ENCODE peak calls at places on chromosomes 11 and 22, in five cellular contexts. M is mesenchymal stem cell, Q is H9, K is IMR-90, W is H1. F is an unnamed sample.

GRCh38 chr11:113647856-113648255 is 58.3 kb downstream of the TMPRSS5 start:
- DNase-seq in W (no peak), M (no peak), Q (no peak), K (no peak), F (no peak)

GRCh38 chr22:38844661-38845367 is 986 bp upstream of the NPTXR start:
- DNase-seq in W (no peak), M (peak; percentile 5), K (no peak), Q (no peak), F (no peak)

GRCh38 chr22:39949964-39950737 is 10.0 kb upstream of the TMA7B start:
- DNase-seq in K (no peak), W (no peak), M (peak; percentile 26), Q (no peak), F (no peak)

GRCh38 chr22:36325163-36326031 is 62.4 kb downstream of the MYH9 start:
- DNase-seq in M (peak; percentile 59), K (peak; percentile 86), Q (no peak), W (no peak), F (no peak)

GRCh38 chr22:25700996-25701815 is 40.8 kb upstream of the MYO18B start:
- DNase-seq in W (no peak), Q (no peak), K (peak; percentile 22), M (no peak), F (no peak)

GRCh38 chr11:116527180-116527991 is 245.4 kb downstream of the BUD13 start:
- DNase-seq in Q (no peak), K (no peak), M (no peak), W (no peak), F (no peak)

GRCh38 chr11:116709970-116710369 is 62.8 kb downstream of the BUD13 start:
- DNase-seq in W (no peak), M (no peak), K (no peak), Q (peak; percentile 66), F (no peak)

GRCh38 chr11:129639300-129639699 is 176.3 kb upstream of the TMEM45B start:
- DNase-seq in K (peak; percentile 99), Q (no peak), W (no peak), M (peak; percentile 97), F (no peak)

GRCh38 chr11:47886096-47886495 is 37.9 kb upstream of the NUP160 start:
- DNase-seq in Q (no peak), M (no peak), K (peak; percentile 80), W (no peak), F (no peak)

GRCh38 chr11:61334434-61335354 is 1.7 kb downstream of the TKFC start:
- DNase-seq in M (peak; percentile 45), W (no peak), K (peak; percentile 57), Q (no peak), F (no peak)

GRCh38 chr22:19889951-19890350 is 35.3 kb upstream of the GNB1L start:
- DNase-seq in Q (no peak), K (no peak), M (no peak), W (no peak), F (no peak)

GRCh38 chr22:22928666-22929380 is 41.2 kb downstream of the IGLL5 start:
- DNase-seq in W (no peak), Q (no peak), K (peak; percentile 16), M (no peak), F (no peak)

GRCh38 chr11:34773826-34774225 is 142.4 kb downstream of the APIP start:
- DNase-seq in W (no peak), M (no peak), Q (no peak), K (peak; percentile 23), F (no peak)

GRCh38 chr11:113193894-113194293 is 120.5 kb upstream of the TTC12 start:
- DNase-seq in M (no peak), K (no peak), W (no peak), Q (no peak), F (no peak)

GRCh38 chr11:8249482-8249881 is 14.2 kb downstream of the LMO1 start:
- DNase-seq in Q (no peak), W (no peak), K (no peak), M (no peak), F (no peak)

GRCh38 chr11:135069884-135070283 is 657.8 kb upstream of the B3GAT1 start:
- DNase-seq in Q (no peak), M (no peak), W (no peak), K (peak; percentile 15), F (no peak)

GRCh38 chr11:10349806-10350205 is 44.9 kb downstream of the ADM start:
- DNase-seq in K (no peak), Q (no peak), W (no peak), M (no peak), F (no peak)

GRCh38 chr11:10348650-10349280 is 43.9 kb downstream of the ADM start:
- DNase-seq in W (no peak), Q (no peak), M (peak; percentile 74), K (peak; percentile 84), F (no peak)

GRCh38 chr11:10349281-10349665 is 44.4 kb downstream of the ADM start:
- DNase-seq in W (no peak), Q (no peak), M (no peak), K (no peak), F (no peak)

GRCh38 chr11:10351435-10351767 is 46.5 kb downstream of the ADM start:
- DNase-seq in M (no peak), K (no peak), Q (no peak), W (no peak), F (no peak)

GRCh38 chr11:10350341-10350740 is 45.5 kb downstream of the ADM start:
- DNase-seq in W (peak; percentile 73), Q (peak; percentile 91), K (peak; percentile 86), M (peak; percentile 78), F (no peak)
- H2BK15ac ChIP-seq in W (no peak overlapping the region), Q (no peak overlapping the region), K (peak overlapping the region; percentile 35), M (no peak overlapping the region), F (no peak overlapping the region)

GRCh38 chr11:58334708-58335107 is 24.2 kb downstream of the OR5B17 start:
- DNase-seq in Q (no peak), K (peak; percentile 89), M (peak; percentile 55), W (no peak), F (no peak)

GRCh38 chr11:58330861-58331260 is 28.0 kb downstream of the OR5B17 start:
- DNase-seq in W (no peak), K (peak; percentile 80), M (peak; percentile 9), Q (no peak), F (no peak)
- H3K9me3 ChIP-seq in W (peaks cover 17% of the 10 kb centered on the region), K (peaks cover 10% of the 10 kb centered on the region), M (peaks cover 38% of the 10 kb centered on the region), Q (no peaks in the 10 kb centered on the region), F (no peaks in the 10 kb centered on the region)

GRCh38 chr11:94767292-94767690 is 865 bp upstream of the AMOTL1 start:
- DNase-seq in M (no peak), K (no peak), Q (no peak), W (no peak), F (no peak)

GRCh38 chr11:94768602-94769511 is 701 bp downstream of the AMOTL1 start:
- DNase-seq in W (no peak), M (peak; percentile 63), K (peak; percentile 49), Q (peak; percentile 39), F (peak; percentile 46)

GRCh38 chr11:94767701-94768601 is at the start of gene AMOTL1:
- DNase-seq in K (peak; percentile 76), Q (peak; percentile 92), M (peak; percentile 93), W (peak; percentile 61), F (peak; percentile 87)

GRCh38 chr11:94769897-94770296 is 1.7 kb downstream of the AMOTL1 start:
- DNase-seq in K (no peak), M (no peak), Q (no peak), W (no peak), F (no peak)

DNA sequence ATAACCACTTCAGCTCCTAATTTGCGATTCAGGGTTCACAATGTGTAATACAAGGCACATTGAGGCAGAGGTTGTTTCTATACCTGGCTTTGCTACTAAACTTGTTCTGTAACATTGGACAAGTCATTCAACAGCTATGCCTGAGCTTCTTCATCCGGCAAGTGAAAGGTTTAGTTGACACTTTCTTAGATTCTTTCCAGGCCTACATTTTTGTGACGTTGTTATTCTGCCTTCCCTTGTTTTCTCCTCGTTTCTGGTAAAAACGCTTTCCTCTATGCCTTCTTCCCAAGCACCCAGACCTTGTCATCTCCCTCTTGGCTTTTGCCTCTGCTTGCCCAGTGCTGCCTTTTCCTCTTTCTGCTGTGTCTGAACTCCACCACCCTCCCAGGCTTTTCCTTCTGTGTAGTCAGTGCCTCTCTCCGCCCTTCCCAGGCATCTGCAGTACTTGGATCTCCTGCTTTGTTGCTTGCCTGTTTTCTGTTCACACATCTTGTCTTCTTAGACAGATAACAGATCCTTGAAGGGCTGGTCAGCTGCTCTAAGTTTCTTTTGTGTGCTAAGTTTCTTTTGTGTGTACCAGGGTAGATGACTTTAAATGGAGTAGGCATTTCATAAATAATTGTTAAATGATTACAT is 1.4 kb upstream of the AMOTL1 start:
- DNase-seq in W (no peak), K (no peak), Q (no peak), M (peak; percentile 82), F (no peak)
- H2BK15ac ChIP-seq in W (no peak overlapping the region), K (peak overlapping the region; percentile 76), Q (no peak overlapping the region), M (no peak overlapping the region), F (no peak overlapping the region)

GRCh38 chr22:48644108-48644507 is 1183.6 kb downstream of the BRD1 start:
- DNase-seq in K (no peak), M (no peak), Q (no peak), W (no peak), F (no peak)

GRCh38 chr22:48646216-48646925 is 1181.3 kb downstream of the BRD1 start:
- DNase-seq in Q (no peak), M (no peak), K (no peak), W (no peak), F (no peak)

GRCh38 chr22:48647051-48647450 is 1180.6 kb downstream of the BRD1 start:
- DNase-seq in W (no peak), Q (no peak), M (no peak), K (no peak), F (no peak)

GRCh38 chr22:48644997-48645396 is 1182.7 kb downstream of the BRD1 start:
- DNase-seq in M (no peak), K (no peak), Q (no peak), W (no peak), F (no peak)

DNA sequence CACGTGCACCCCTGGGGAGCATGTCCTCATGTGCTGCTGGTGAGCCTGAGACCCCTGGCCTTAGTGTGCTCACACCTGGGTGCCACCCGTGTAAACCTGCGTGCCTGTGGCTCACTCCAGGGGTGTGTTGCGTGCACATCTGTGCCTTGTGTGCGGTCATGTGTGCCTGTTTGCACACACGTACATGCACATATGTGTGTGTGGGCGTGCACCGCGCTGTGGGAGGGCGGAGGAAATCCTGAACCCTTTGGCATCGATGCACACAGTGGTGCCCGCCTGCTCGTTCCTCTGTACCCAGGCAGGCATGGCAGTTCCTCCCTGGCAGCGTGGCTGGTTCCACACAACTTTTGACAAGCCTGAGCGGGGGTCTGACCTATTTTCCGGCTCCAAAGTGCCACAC is 1181.9 kb downstream of the BRD1 start:
- DNase-seq in W (no peak), M (no peak), Q (no peak), K (no peak), F (no peak)
- H3K9me3 ChIP-seq in W (no peaks in the 10 kb centered on the region), M (no peaks in the 10 kb centered on the region), Q (no peaks in the 10 kb centered on the region), K (peaks cover 63% of the 10 kb centered on the region), F (no peaks in the 10 kb centered on the region)

F was measured in neuronal stem cell.